ENCODE peak calls at places on chromosomes 3 and 15, in eight cellular contexts. B is naive thymus-derived CD4-positive, alpha-beta T cell; V is tibial artery; Y is cardiac muscle cell; U is uterus; P is ascending aorta; Z is CD4-positive, alpha-beta memory T cell; R is breast epithelium. W is an unnamed sample.

GRCh38 chr15:95326689-95327525 is 1003.6 kb upstream of the NR2F2 start:
- DNase-seq in Y (no peak), B (no peak), R (no peak), V (peak; percentile 85), U (peak; percentile 44), Z (no peak), P (no peak), W (no peak)

GRCh38 chr3:178084938-178085816 is 451.1 kb upstream of the KCNMB2 start:
- DNase-seq in R (peak; percentile 82), B (peak; percentile 84), P (peak; percentile 86), V (peak; percentile 87), U (peak; percentile 79), Z (peak; percentile 39), Y (peak; percentile 95), W (peak; percentile 26)

GRCh38 chr15:33865416-33865815 is 102.9 kb upstream of the CHRM5 start:
- DNase-seq in B (no peak), P (no peak), Z (no peak), R (no peak), U (no peak), V (no peak), Y (peak; percentile 56), W (no peak)

GRCh38 chr3:170033489-170033888 is 4.3 kb upstream of the GPR160 start:
- DNase-seq in Y (no peak), U (no peak), R (no peak), B (peak; percentile 84), V (no peak), Z (peak; percentile 74), P (no peak), W (no peak)

GRCh38 chr15:98177950-98178848 is 217.7 kb downstream of the ARRDC4 start:
- DNase-seq in Y (peak; percentile 66), V (no peak), R (no peak), P (no peak), B (peak; percentile 46), Z (peak; percentile 25), U (peak; percentile 26), W (peak; percentile 46)

GRCh38 chr3:67614195-67614594 is 40.2 kb downstream of the SUCLG2 start:
- DNase-seq in V (no peak), R (no peak), Y (no peak), U (no peak), B (no peak), P (no peak), Z (no peak), W (no peak)

GRCh38 chr3:127065561-127066270 is 82.8 kb downstream of the PLXNA1 start:
- DNase-seq in R (no peak), Z (no peak), U (no peak), Y (peak; percentile 15), P (no peak), B (no peak), V (peak; percentile 42), W (no peak)

GRCh38 chr15:77474310-77474986 is 53.8 kb downstream of the HMG20A start:
- DNase-seq in Z (no peak), B (no peak), Y (no peak), R (no peak), V (no peak), P (no peak), U (no peak), W (no peak)

GRCh38 chr15:81939604-81940440 is 106.0 kb downstream of the MEX3B start:
- DNase-seq in Y (peak; percentile 56), R (no peak), B (peak; percentile 4), P (no peak), U (no peak), V (no peak), Z (peak; percentile 4), W (peak; percentile 53)

GRCh38 chr15:58282060-58282708 is 144.0 kb downstream of the AQP9 start:
- DNase-seq in V (no peak), Y (no peak), B (no peak), U (no peak), R (no peak), P (no peak), Z (no peak), W (no peak)
- H3K9me3 ChIP-seq in V (no peaks in the 10 kb centered on the region), Y (no peaks in the 10 kb centered on the region), B (no peaks in the 10 kb centered on the region), U (no peaks in the 10 kb centered on the region), R (no peaks in the 10 kb centered on the region), P (no peaks in the 10 kb centered on the region), Z (no peaks in the 10 kb centered on the region), W (no peaks in the 10 kb centered on the region)

GRCh38 chr15:87755226-87755625 is 501.3 kb downstream of the NTRK3 start:
- DNase-seq in V (no peak), Y (no peak), R (no peak), B (no peak), P (no peak), Z (no peak), U (no peak), W (no peak)

GRCh38 chr15:87748483-87748882 is 508.1 kb downstream of the NTRK3 start:
- DNase-seq in V (no peak), B (no peak), U (no peak), R (no peak), Y (no peak), P (no peak), Z (no peak), W (no peak)

GRCh38 chr15:87756072-87756471 is 500.5 kb downstream of the NTRK3 start:
- DNase-seq in V (no peak), R (no peak), Z (no peak), U (no peak), Y (no peak), P (no peak), B (no peak), W (no peak)

GRCh38 chr15:87753539-87753938 is 503.0 kb downstream of the NTRK3 start:
- DNase-seq in B (no peak), R (no peak), Z (no peak), V (no peak), P (no peak), Y (no peak), U (no peak), W (no peak)

GRCh38 chr15:87752250-87752951 is 504.1 kb downstream of the NTRK3 start:
- DNase-seq in B (no peak), V (no peak), Y (peak; percentile 91), Z (no peak), U (no peak), P (no peak), R (no peak), W (no peak)
- H3K4me3 ChIP-seq in B (no peak overlapping the region), V (no peak overlapping the region), Y (no peak overlapping the region), Z (no peak overlapping the region), U (no peak overlapping the region), P (no peak overlapping the region), R (no peak overlapping the region), W (no peak overlapping the region)

GRCh38 chr15:78629031-78629715 is 8.4 kb upstream of the CHRNA3 start:
- DNase-seq in U (no peak), P (no peak), R (peak; percentile 42), B (no peak), V (peak; percentile 55), Z (no peak), Y (no peak), W (no peak)
- H3K27me3 ChIP-seq in U (no peaks in the 10 kb centered on the region), P (no peaks in the 10 kb centered on the region), R (no peaks in the 10 kb centered on the region), B (no peaks in the 10 kb centered on the region), V (peaks cover 46% of the 10 kb centered on the region), Z (no peaks in the 10 kb centered on the region), Y (no peaks in the 10 kb centered on the region), W (peaks cover 36% of the 10 kb centered on the region)

DNA sequence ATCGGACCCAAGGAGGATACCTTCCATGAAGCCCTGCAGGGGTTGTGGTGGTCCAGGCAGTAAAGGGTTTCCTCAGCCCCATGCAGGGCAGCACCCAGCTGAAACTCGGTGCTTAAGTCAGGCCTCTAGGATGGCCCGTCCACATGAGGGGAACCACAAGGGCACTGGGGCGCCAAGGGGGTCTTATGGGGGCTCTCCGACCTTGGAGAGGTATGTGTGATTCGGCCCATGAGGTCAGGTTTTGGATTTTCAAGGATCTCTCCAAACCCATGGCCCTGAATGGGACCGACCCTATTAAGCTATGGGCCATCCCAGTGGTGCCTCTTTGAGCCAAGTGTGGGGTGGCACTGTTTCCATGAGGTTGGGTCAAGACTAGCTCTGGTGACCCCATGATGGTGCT is 233.3 kb downstream of the SNRPN start:
- DNase-seq in Y (no peak), R (no peak), P (no peak), U (no peak), Z (no peak), V (peak; percentile 53), B (no peak), W (no peak)
- H3K9me3 ChIP-seq in Y (no peaks in the 10 kb centered on the region), R (peaks cover 95% of the 10 kb centered on the region), P (no peaks in the 10 kb centered on the region), U (no peaks in the 10 kb centered on the region), Z (no peaks in the 10 kb centered on the region), V (peaks cover 66% of the 10 kb centered on the region), B (no peaks in the 10 kb centered on the region), W (peaks cover 2% of the 10 kb centered on the region)